ENCODE peak calls at places on chromosomes 6 and 20, in four cellular contexts. B is hepatocyte, A is fibroblast of lung, D is AG10803. X is an unnamed sample.

GRCh38 chr20:39291301-39291700 is 329.2 kb downstream of the DHX35 start:
- DNase-seq in B (no peak), A (peak; percentile 81), D (peak; percentile 16), X (no peak)

GRCh38 chr6:163751032-163751525 is 336.6 kb downstream of the QKI start:
- DNase-seq in B (no peak), A (no peak), D (no peak), X (no peak)

GRCh38 chr6:1105833-1106400 is 206.0 kb upstream of the FOXQ1 start:
- DNase-seq in B (no peak), A (no peak), D (peak; percentile 29), X (no peak)

GRCh38 chr20:57179265-57179664 is 87.2 kb downstream of the BMP7 start:
- DNase-seq in B (no peak), A (no peak), D (peak; percentile 7), X (no peak)

GRCh38 chr20:62044671-62045070 is 21.0 kb downstream of the TAF4 start:
- DNase-seq in B (no peak), A (no peak), D (no peak), X (no peak)

GRCh38 chr20:11018668-11019170 is 344.9 kb upstream of the JAG1 start:
- DNase-seq in B (no peak), A (no peak), D (no peak), X (no peak)

GRCh38 chr6:135183532-135184440 is 2.7 kb downstream of the MYB start:
- DNase-seq in B (peak; percentile 68), A (peak; percentile 40), D (no peak), X (peak; percentile 57)

GRCh38 chr6:166025149-166025898 is 142.3 kb downstream of the TBXT start:
- DNase-seq in B (no peak), A (peak; percentile 93), D (peak; percentile 95), X (peak; percentile 83)

GRCh38 chr6:105402090-105402980 is 547 bp downstream of the PREP start:
- DNase-seq in B (peak; percentile 49), A (peak; percentile 47), D (peak; percentile 52), X (peak; percentile 49)

GRCh38 chr6:131660195-131660594 is 23.1 kb downstream of the ENPP3 start:
- DNase-seq in B (no peak), A (peak; percentile 53), D (peak; percentile 42), X (peak; percentile 20)

GRCh38 chr6:45514454-45514853 is 136.7 kb upstream of the SUPT3H start:
- DNase-seq in B (peak; percentile 44), A (peak; percentile 30), D (no peak), X (peak; percentile 30)

GRCh38 chr6:15512126-15512525 is 150.7 kb downstream of the DTNBP1 start:
- DNase-seq in B (no peak), A (peak; percentile 18), D (no peak), X (peak; percentile 30)

GRCh38 chr20:48295445-48295903 is 510.2 kb upstream of the SULF2 start:
- DNase-seq in B (peak; percentile 75), A (peak; percentile 98), D (peak; percentile 95), X (peak; percentile 98)

GRCh38 chr6:81996414-81996813 is 243.9 kb upstream of the TENT5A start:
- DNase-seq in B (no peak), A (peak; percentile 94), D (peak; percentile 87), X (peak; percentile 66)

GRCh38 chr6:34664270-34664971 is 32.1 kb downstream of the ILRUN start:
- DNase-seq in B (no peak), A (peak; percentile 45), D (peak; percentile 39), X (peak; percentile 79)

GRCh38 chr6:52087498-52087999 is at the start of gene PKHD1:
- DNase-seq in B (peak; percentile 56), A (no peak), D (peak; percentile 16), X (no peak)

GRCh38 chr6:143396497-143397228 is 53.8 kb downstream of the ADAT2 start:
- DNase-seq in B (peak; percentile 24), A (peak; percentile 55), D (no peak), X (peak; percentile 7)

GRCh38 chr6:143183735-143184134 is 123.0 kb downstream of the AIG1 start:
- DNase-seq in B (no peak), A (peak; percentile 55), D (no peak), X (no peak)

GRCh38 chr20:11958852-11959251 is 41.2 kb downstream of the BTBD3 start:
- DNase-seq in B (no peak), A (peak; percentile 3), D (peak; percentile 6), X (peak; percentile 11)

GRCh38 chr6:43798688-43799444 is 28.9 kb downstream of the VEGFA start:
- DNase-seq in B (peak; percentile 95), A (peak; percentile 74), D (peak; percentile 72), X (peak; percentile 58)

GRCh38 chr6:80233262-80233661 is 126.8 kb downstream of the BCKDHB start:
- DNase-seq in B (no peak), A (no peak), D (no peak), X (no peak)

GRCh38 chr6:30355281-30355680 is 10.3 kb downstream of the RPP21 start:
- DNase-seq in B (no peak), A (no peak), D (no peak), X (no peak)

GRCh38 chr6:136921936-136922679 is at the start of gene SLC35D3:
- DNase-seq in B (peak; percentile 20), A (peak; percentile 28), D (no peak), X (no peak)

GRCh38 chr6:168784426-168784825 is 343.4 kb downstream of the SMOC2 start:
- DNase-seq in B (no peak), A (no peak), D (no peak), X (no peak)

GRCh38 chr6:73943401-73943800 is 247.4 kb downstream of the CD109 start:
- DNase-seq in B (no peak), A (no peak), D (peak; percentile 27), X (no peak)

GRCh38 chr6:155313602-155314091 is 637 bp downstream of the TFB1M start:
- DNase-seq in B (peak; percentile 24), A (peak; percentile 10), D (peak; percentile 7), X (peak; percentile 14)

GRCh38 chr6:158954778-158955177 is 45.2 kb downstream of the RSPH3 start:
- DNase-seq in B (no peak), A (no peak), D (no peak), X (peak; percentile 16)

GRCh38 chr6:3280866-3281465 is 22.2 kb downstream of the PSMG4 start:
- DNase-seq in B (no peak), A (peak; percentile 51), D (peak; percentile 27), X (peak; percentile 36)

GRCh38 chr20:46419882-46420281 is 13.5 kb upstream of the ELMO2 start:
- DNase-seq in B (no peak), A (no peak), D (no peak), X (no peak)

GRCh38 chr6:113873043-113873667 is 16.0 kb downstream of the MARCKS start:
- DNase-seq in B (peak; percentile 42), A (no peak), D (no peak), X (no peak)

GRCh38 chr20:45374101-45374467 is 4.0 kb downstream of the TP53TG5 start:
- DNase-seq in B (no peak), A (no peak), D (no peak), X (no peak)
- H3K4me3 ChIP-seq in B (no peak overlapping the region), A (no peak overlapping the region), D (peak overlapping the region; percentile 65), X (peak overlapping the region; percentile 54)

GRCh38 chr20:63468421-63468820 is 4.0 kb downstream of the KCNQ2 start:
- DNase-seq in B (no peak), A (no peak), D (no peak), X (no peak)
- TF ChIP-seq CTCF in B (no peak), A (no peak), D (no peak), X (no peak)

GRCh38 chr6:14059791-14060436 is 57.7 kb upstream of the CD83 start:
- DNase-seq in B (no peak), A (peak; percentile 41), D (no peak), X (no peak)
- H3K4me3 ChIP-seq in B (no peak overlapping the region), A (no peak overlapping the region), D (no peak overlapping the region), X (no peak overlapping the region)

DNA sequence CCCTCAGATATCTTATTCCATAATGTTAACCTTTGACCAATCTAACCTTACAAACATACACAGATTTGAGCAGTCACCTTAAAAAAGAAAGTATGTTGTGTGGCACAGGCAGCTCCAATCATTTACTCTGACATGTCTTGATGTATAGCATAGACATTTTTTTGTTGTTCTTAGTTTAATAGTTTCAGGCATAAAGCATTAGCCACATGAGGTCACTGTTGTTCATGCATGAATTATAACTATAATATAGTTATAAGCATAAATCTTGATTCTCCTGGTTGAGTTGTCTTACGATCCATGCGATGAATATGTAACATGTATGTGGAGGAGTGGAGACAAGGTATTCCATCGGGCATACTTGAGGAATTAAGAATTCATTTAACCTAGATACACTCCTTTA is 26.1 kb upstream of the NKAIN2 start:
- DNase-seq in B (no peak), A (no peak), D (no peak), X (peak; percentile 36)
- TF ChIP-seq CTCF in B (peak; percentile 45), A (no peak), D (no peak), X (peak; percentile 36)

GRCh38 chr6:145151624-145152023 is 583.7 kb downstream of the EPM2A start:
- DNase-seq in B (no peak), A (peak; percentile 47), D (no peak), X (peak; percentile 15)

GRCh38 chr6:145148392-145149175 is 586.7 kb downstream of the EPM2A start:
- DNase-seq in B (peak; percentile 70), A (peak; percentile 79), D (peak; percentile 75), X (peak; percentile 29)

GRCh38 chr6:145143379-145143778 is 591.9 kb downstream of the EPM2A start:
- DNase-seq in B (no peak), A (no peak), D (no peak), X (no peak)

GRCh38 chr6:145147559-145147958 is 587.8 kb downstream of the EPM2A start:
- DNase-seq in B (no peak), A (peak; percentile 71), D (peak; percentile 43), X (no peak)

GRCh38 chr6:145147981-145148380 is 587.3 kb downstream of the EPM2A start:
- DNase-seq in B (no peak), A (no peak), D (no peak), X (no peak)
- H3K4me3 ChIP-seq in B (no peak overlapping the region), A (no peak overlapping the region), D (no peak overlapping the region), X (no peak overlapping the region)

DNA sequence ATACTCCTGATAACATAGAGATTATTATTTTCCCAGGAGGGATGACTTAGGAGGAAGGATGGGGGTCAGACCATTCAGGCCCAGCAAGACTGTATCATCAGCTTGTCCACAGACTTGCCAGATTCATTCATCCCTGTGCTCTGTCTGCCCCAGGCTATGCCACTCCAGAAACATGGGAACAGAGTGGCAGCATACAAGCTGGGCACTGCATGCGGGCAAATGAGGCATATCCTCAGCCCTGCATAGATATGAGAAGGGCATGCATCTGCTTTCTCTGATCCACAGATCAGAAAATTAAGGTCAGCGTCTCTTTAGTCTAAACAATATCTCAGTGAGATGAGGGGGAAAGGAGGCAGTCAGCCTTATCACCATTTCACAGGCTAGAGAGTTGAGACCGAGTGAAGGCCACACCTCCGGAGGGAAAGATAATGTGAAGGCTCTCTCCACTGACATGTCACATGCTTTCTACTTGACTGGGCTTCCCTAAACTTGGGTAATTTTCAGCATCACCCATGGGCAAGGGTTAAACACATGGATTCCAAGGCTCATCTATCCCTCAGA is 140.5 kb downstream of the TFAP2B start:
- DNase-seq in B (no peak), A (no peak), D (no peak), X (no peak)
- TF ChIP-seq CTCF in B (no peak), A (no peak), D (no peak), X (no peak)